ENCODE peak calls at places on chromosomes 13 and 19, in five cellular contexts. One of them, this sample, is unnamed. For H3K4me1, the result is how much of the 10 kb centered on the place peaks cover.

GRCh38 chr13:30847697-30848307 is 58.3 kb upstream of the MEDAG start:
- DNase-seq in lower lobe of right lung: no peak
- DNase-seq in aorta: peak
- DNase-seq in tibial artery: peak
- DNase-seq in CD8-positive, alpha-beta memory T cell: no peak
- DNase-seq in this sample: no peak

GRCh38 chr19:41575998-41576397 is at the start of gene CEACAM21:
- DNase-seq in lower lobe of right lung: peak
- DNase-seq in aorta: peak
- DNase-seq in tibial artery: peak
- DNase-seq in CD8-positive, alpha-beta memory T cell: peak
- DNase-seq in this sample: peak

GRCh38 chr19:24098359-24098758 is 11.4 kb downstream of the ZNF254 start:
- DNase-seq in CD8-positive, alpha-beta memory T cell: no peak
- DNase-seq in lower lobe of right lung: no peak
- DNase-seq in aorta: no peak
- DNase-seq in tibial artery: no peak
- DNase-seq in this sample: no peak

GRCh38 chr19:38020331-38020730 is 113.3 kb downstream of the SIPA1L3 start:
- DNase-seq in aorta: no peak
- DNase-seq in lower lobe of right lung: no peak
- DNase-seq in CD8-positive, alpha-beta memory T cell: no peak
- DNase-seq in tibial artery: no peak
- DNase-seq in this sample: no peak

GRCh38 chr19:35897706-35898451 is 2.5 kb downstream of the NFKBID start:
- DNase-seq in tibial artery: no peak
- DNase-seq in aorta: no peak
- DNase-seq in CD8-positive, alpha-beta memory T cell: no peak
- DNase-seq in lower lobe of right lung: no peak
- DNase-seq in this sample: no peak

GRCh38 chr13:22114630-22115311 is 443.9 kb downstream of the FGF9 start:
- DNase-seq in lower lobe of right lung: peak
- DNase-seq in aorta: peak
- DNase-seq in tibial artery: no peak
- DNase-seq in CD8-positive, alpha-beta memory T cell: peak
- DNase-seq in this sample: no peak

GRCh38 chr13:46355906-46356305 is 31.1 kb downstream of the RUBCNL start:
- DNase-seq in CD8-positive, alpha-beta memory T cell: no peak
- DNase-seq in aorta: no peak
- DNase-seq in tibial artery: no peak
- DNase-seq in lower lobe of right lung: no peak
- DNase-seq in this sample: no peak

GRCh38 chr13:110314516-110315245 is 7.6 kb downstream of the COL4A2 start:
- DNase-seq in CD8-positive, alpha-beta memory T cell: no peak
- DNase-seq in lower lobe of right lung: no peak
- DNase-seq in aorta: no peak
- DNase-seq in tibial artery: no peak
- DNase-seq in this sample: no peak

GRCh38 chr19:46839752-46840151 is 10.9 kb downstream of the AP2S1 start:
- DNase-seq in CD8-positive, alpha-beta memory T cell: no peak
- DNase-seq in lower lobe of right lung: no peak
- DNase-seq in aorta: no peak
- DNase-seq in tibial artery: no peak
- DNase-seq in this sample: no peak

GRCh38 chr13:110258876-110259631 is 47.9 kb downstream of the COL4A1 start:
- DNase-seq in tibial artery: no peak
- DNase-seq in lower lobe of right lung: no peak
- DNase-seq in CD8-positive, alpha-beta memory T cell: no peak
- DNase-seq in aorta: no peak
- DNase-seq in this sample: no peak

GRCh38 chr19:44848805-44849457 is 2.8 kb downstream of the NECTIN2 start:
- DNase-seq in aorta: no peak
- DNase-seq in lower lobe of right lung: no peak
- DNase-seq in tibial artery: no peak
- DNase-seq in CD8-positive, alpha-beta memory T cell: no peak
- DNase-seq in this sample: peak

GRCh38 chr13:45630791-45631190 is 15.3 kb upstream of the ERICH6B start:
- DNase-seq in lower lobe of right lung: no peak
- DNase-seq in tibial artery: no peak
- DNase-seq in aorta: no peak
- DNase-seq in CD8-positive, alpha-beta memory T cell: no peak
- DNase-seq in this sample: no peak

GRCh38 chr13:113663934-113664333 is 3.1 kb upstream of the GRK1 start:
- DNase-seq in tibial artery: no peak
- DNase-seq in CD8-positive, alpha-beta memory T cell: no peak
- DNase-seq in aorta: peak
- DNase-seq in lower lobe of right lung: peak
- DNase-seq in this sample: no peak

GRCh38 chr13:111572956-111573355 is 252.5 kb downstream of the TEX29 start:
- DNase-seq in CD8-positive, alpha-beta memory T cell: no peak
- DNase-seq in tibial artery: no peak
- DNase-seq in lower lobe of right lung: no peak
- DNase-seq in aorta: no peak
- DNase-seq in this sample: no peak

GRCh38 chr13:106139407-106139806 is 396.1 kb downstream of the EFNB2 start:
- DNase-seq in lower lobe of right lung: no peak
- DNase-seq in aorta: no peak
- DNase-seq in CD8-positive, alpha-beta memory T cell: no peak
- DNase-seq in tibial artery: no peak
- DNase-seq in this sample: no peak

GRCh38 chr19:13861392-13861713 is 15.6 kb upstream of the NANOS3 start:
- DNase-seq in aorta: no peak
- DNase-seq in CD8-positive, alpha-beta memory T cell: no peak
- DNase-seq in lower lobe of right lung: no peak
- DNase-seq in tibial artery: no peak
- DNase-seq in this sample: no peak

GRCh38 chr19:40726279-40726678 is 9.4 kb downstream of the ITPKC start:
- DNase-seq in tibial artery: no peak
- DNase-seq in CD8-positive, alpha-beta memory T cell: no peak
- DNase-seq in lower lobe of right lung: no peak
- DNase-seq in aorta: no peak
- DNase-seq in this sample: no peak

GRCh38 chr19:50327013-50327412 is 2.2 kb downstream of the KCNC3 start:
- DNase-seq in aorta: no peak
- DNase-seq in lower lobe of right lung: no peak
- DNase-seq in tibial artery: no peak
- DNase-seq in CD8-positive, alpha-beta memory T cell: no peak
- DNase-seq in this sample: no peak
- H3K4me1 ChIP-seq in aorta: under half
- H3K4me1 ChIP-seq in lower lobe of right lung: under half
- H3K4me1 ChIP-seq in tibial artery: under half
- H3K4me1 ChIP-seq in CD8-positive, alpha-beta memory T cell: under half
- H3K4me1 ChIP-seq in this sample: under half

GRCh38 chr13:85265296-85265695 is 533.9 kb downstream of the SLITRK6 start:
- DNase-seq in aorta: no peak
- DNase-seq in tibial artery: no peak
- DNase-seq in lower lobe of right lung: no peak
- DNase-seq in CD8-positive, alpha-beta memory T cell: no peak
- DNase-seq in this sample: no peak
- H3K27ac ChIP-seq in aorta: no peak
- H3K27ac ChIP-seq in tibial artery: no peak
- H3K27ac ChIP-seq in lower lobe of right lung: no peak
- H3K27ac ChIP-seq in CD8-positive, alpha-beta memory T cell: no peak
- H3K27ac ChIP-seq in this sample: no peak

GRCh38 chr19:1717970-1718264 is 35.4 kb upstream of the ONECUT3 start:
- DNase-seq in tibial artery: no peak
- DNase-seq in aorta: no peak
- DNase-seq in CD8-positive, alpha-beta memory T cell: no peak
- DNase-seq in lower lobe of right lung: no peak
- DNase-seq in this sample: no peak

GRCh38 chr19:1713170-1713569 is 40.1 kb upstream of the ONECUT3 start:
- DNase-seq in lower lobe of right lung: no peak
- DNase-seq in tibial artery: no peak
- DNase-seq in CD8-positive, alpha-beta memory T cell: no peak
- DNase-seq in aorta: no peak
- DNase-seq in this sample: no peak

GRCh38 chr19:1718382-1719315 is 34.7 kb upstream of the ONECUT3 start:
- DNase-seq in aorta: no peak
- DNase-seq in tibial artery: no peak
- DNase-seq in CD8-positive, alpha-beta memory T cell: no peak
- DNase-seq in lower lobe of right lung: no peak
- DNase-seq in this sample: no peak

GRCh38 chr19:1717200-1717969 is 35.9 kb upstream of the ONECUT3 start:
- DNase-seq in tibial artery: no peak
- DNase-seq in CD8-positive, alpha-beta memory T cell: no peak
- DNase-seq in lower lobe of right lung: no peak
- DNase-seq in aorta: no peak
- DNase-seq in this sample: no peak

DNA sequence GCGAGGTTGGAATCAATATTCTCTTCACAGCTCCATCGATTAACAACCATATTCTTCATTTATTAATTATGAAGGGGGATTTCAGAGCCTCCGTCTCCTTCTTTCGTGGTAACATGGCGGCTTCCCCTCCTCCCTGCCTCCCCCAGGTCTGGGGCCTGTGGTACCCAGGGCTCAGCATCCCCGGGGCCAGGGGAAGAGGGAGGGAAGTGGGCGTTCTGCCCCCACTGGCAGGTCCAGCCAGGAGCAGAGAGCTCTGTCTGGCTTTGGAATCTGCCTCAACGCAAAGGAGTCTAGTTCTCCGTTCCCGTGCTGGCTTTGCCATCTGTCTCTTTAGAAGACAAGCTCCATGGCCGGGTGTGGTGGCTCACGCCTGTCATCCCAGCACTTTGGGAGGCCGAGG is 37.8 kb upstream of the ONECUT3 start:
- DNase-seq in lower lobe of right lung: no peak
- DNase-seq in tibial artery: no peak
- DNase-seq in CD8-positive, alpha-beta memory T cell: no peak
- DNase-seq in aorta: no peak
- DNase-seq in this sample: no peak
- H3K4me3 ChIP-seq in lower lobe of right lung: no peak
- H3K4me3 ChIP-seq in tibial artery: no peak
- H3K4me3 ChIP-seq in CD8-positive, alpha-beta memory T cell: no peak
- H3K4me3 ChIP-seq in aorta: no peak
- H3K4me3 ChIP-seq in this sample: no peak

GRCh38 chr13:103188688-103189326 is 122.6 kb upstream of the SLC10A2 start:
- DNase-seq in lower lobe of right lung: no peak
- DNase-seq in aorta: no peak
- DNase-seq in CD8-positive, alpha-beta memory T cell: no peak
- DNase-seq in tibial artery: no peak
- DNase-seq in this sample: no peak
- H3K4me1 ChIP-seq in lower lobe of right lung: under half
- H3K4me1 ChIP-seq in aorta: under half
- H3K4me1 ChIP-seq in CD8-positive, alpha-beta memory T cell: under half
- H3K4me1 ChIP-seq in tibial artery: under half
- H3K4me1 ChIP-seq in this sample: under half

DNA sequence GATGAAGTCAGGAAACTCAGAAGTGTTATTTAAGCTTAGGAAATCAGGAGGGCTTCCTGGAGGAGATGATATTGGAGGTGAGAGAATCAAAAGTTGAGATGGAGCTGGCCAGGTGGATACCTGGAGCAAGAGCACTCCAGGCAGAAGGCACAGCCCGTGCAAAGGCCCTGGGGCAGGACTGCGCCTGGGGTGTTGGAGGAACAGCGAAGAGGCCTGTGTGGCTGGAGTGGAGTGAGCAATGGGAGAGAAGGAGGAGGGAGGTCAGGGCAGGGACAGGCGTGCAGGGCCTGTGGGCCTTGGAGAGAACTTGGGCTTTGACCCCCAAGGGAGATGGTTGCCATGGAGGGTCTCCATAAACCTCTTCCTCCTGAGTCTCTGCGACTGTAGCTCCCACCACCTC is 42.1 kb downstream of the ZNRF4 start:
- DNase-seq in lower lobe of right lung: no peak
- DNase-seq in aorta: no peak
- DNase-seq in tibial artery: no peak
- DNase-seq in CD8-positive, alpha-beta memory T cell: no peak
- DNase-seq in this sample: no peak
- H3K27ac ChIP-seq in lower lobe of right lung: no peak
- H3K27ac ChIP-seq in aorta: no peak
- H3K27ac ChIP-seq in tibial artery: no peak
- H3K27ac ChIP-seq in CD8-positive, alpha-beta memory T cell: no peak
- H3K27ac ChIP-seq in this sample: no peak

GRCh38 chr19:55486971-55487883 is 1.0 kb upstream of the SSC5D start:
- DNase-seq in tibial artery: peak
- DNase-seq in CD8-positive, alpha-beta memory T cell: no peak
- DNase-seq in lower lobe of right lung: no peak
- DNase-seq in aorta: peak
- DNase-seq in this sample: peak
- H3K4me3 ChIP-seq in tibial artery: peak
- H3K4me3 ChIP-seq in CD8-positive, alpha-beta memory T cell: no peak
- H3K4me3 ChIP-seq in lower lobe of right lung: peak
- H3K4me3 ChIP-seq in aorta: no peak
- H3K4me3 ChIP-seq in this sample: no peak

GRCh38 chr19:2223959-2224358 is 12.2 kb downstream of the PLEKHJ1 start:
- DNase-seq in aorta: no peak
- DNase-seq in lower lobe of right lung: no peak
- DNase-seq in tibial artery: no peak
- DNase-seq in CD8-positive, alpha-beta memory T cell: no peak
- DNase-seq in this sample: no peak

GRCh38 chr19:2225415-2226050 is 10.6 kb downstream of the PLEKHJ1 start:
- DNase-seq in CD8-positive, alpha-beta memory T cell: no peak
- DNase-seq in aorta: no peak
- DNase-seq in tibial artery: no peak
- DNase-seq in lower lobe of right lung: no peak
- DNase-seq in this sample: no peak

GRCh38 chr19:2226051-2226839 is 9.9 kb downstream of the PLEKHJ1 start:
- DNase-seq in aorta: no peak
- DNase-seq in tibial artery: no peak
- DNase-seq in CD8-positive, alpha-beta memory T cell: no peak
- DNase-seq in lower lobe of right lung: no peak
- DNase-seq in this sample: no peak

GRCh38 chr19:2223391-2223790 is 12.7 kb downstream of the PLEKHJ1 start:
- DNase-seq in CD8-positive, alpha-beta memory T cell: no peak
- DNase-seq in lower lobe of right lung: no peak
- DNase-seq in tibial artery: no peak
- DNase-seq in aorta: no peak
- DNase-seq in this sample: no peak

DNA sequence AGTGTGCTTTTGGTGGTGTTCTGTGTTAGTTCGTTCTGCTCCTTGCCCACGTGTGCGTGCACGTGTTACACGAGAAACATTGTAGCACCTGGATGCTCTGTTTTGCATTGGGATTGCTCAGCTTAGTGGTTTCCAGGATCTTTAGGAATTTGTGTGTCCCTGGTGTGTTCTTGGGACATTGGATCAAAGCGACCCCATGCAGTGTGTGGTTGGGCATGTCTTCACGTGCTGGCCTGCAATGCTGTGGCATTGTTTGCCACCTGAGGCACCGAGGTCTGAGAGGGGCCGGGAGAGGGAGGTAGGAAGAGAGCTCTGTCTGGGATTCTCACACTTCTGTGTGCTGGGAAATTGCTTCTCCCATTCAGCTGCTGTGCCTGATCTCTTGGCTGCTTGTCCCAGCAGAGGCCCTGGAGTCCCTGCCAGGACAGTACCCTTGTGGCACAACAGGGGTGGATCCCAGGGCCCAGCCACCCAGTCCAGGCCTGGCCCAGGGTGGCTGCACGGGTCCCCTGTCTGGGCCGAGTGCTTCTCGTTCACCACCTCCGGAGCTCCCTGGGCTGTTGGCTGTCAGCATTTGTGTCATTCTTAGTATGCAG is 11.3 kb downstream of the PLEKHJ1 start:
- DNase-seq in lower lobe of right lung: no peak
- DNase-seq in CD8-positive, alpha-beta memory T cell: no peak
- DNase-seq in aorta: no peak
- DNase-seq in tibial artery: no peak
- DNase-seq in this sample: no peak
- H3K4me1 ChIP-seq in lower lobe of right lung: under half
- H3K4me1 ChIP-seq in CD8-positive, alpha-beta memory T cell: under half
- H3K4me1 ChIP-seq in aorta: under half
- H3K4me1 ChIP-seq in tibial artery: under half
- H3K4me1 ChIP-seq in this sample: under half

This sample was measured in testis.